ENCODE peak calls at places on chromosomes 5 and 9, in four cellular contexts. One of them, this sample, is unnamed.
A peak's percentile ranks its signal among the peaks of the same experiment; 100 is the strongest.

GRCh38 chr9:89413963-89414638 is 83.8 kb downstream of the SEMA4D start:
- DNase-seq in activated T-cell treated with anti-CD3 and anti-CD28 coated beads for 1 hour: no peak
- DNase-seq in stimulated activated CD4-positive, alpha-beta T cell treated with anti-CD3 and anti-CD28 coated beads, TNF-alpha, amount 100 ng/mL, for 24 hours: no peak
- DNase-seq in RWPE1: no peak
- DNase-seq in this sample: no peak

GRCh38 chr9:93041108-93041802 is 17.2 kb upstream of the SUSD3 start:
- DNase-seq in activated T-cell treated with anti-CD3 and anti-CD28 coated beads for 1 hour: no peak
- DNase-seq in stimulated activated CD4-positive, alpha-beta T cell treated with anti-CD3 and anti-CD28 coated beads, TNF-alpha, amount 100 ng/mL, for 24 hours: no peak
- DNase-seq in RWPE1: peak; percentile 46
- DNase-seq in this sample: no peak

GRCh38 chr5:135234242-135235000 is 164.6 kb downstream of the MACROH2A1 start:
- DNase-seq in activated T-cell treated with anti-CD3 and anti-CD28 coated beads for 1 hour: no peak
- DNase-seq in stimulated activated CD4-positive, alpha-beta T cell treated with anti-CD3 and anti-CD28 coated beads, TNF-alpha, amount 100 ng/mL, for 24 hours: no peak
- DNase-seq in RWPE1: no peak
- DNase-seq in this sample: no peak

GRCh38 chr5:9156282-9156681 is 389.6 kb downstream of the SEMA5A start:
- DNase-seq in activated T-cell treated with anti-CD3 and anti-CD28 coated beads for 1 hour: no peak
- DNase-seq in stimulated activated CD4-positive, alpha-beta T cell treated with anti-CD3 and anti-CD28 coated beads, TNF-alpha, amount 100 ng/mL, for 24 hours: no peak
- DNase-seq in RWPE1: peak; percentile 8
- DNase-seq in this sample: peak; percentile 33

GRCh38 chr5:52856564-52856963 is 68.8 kb downstream of the ITGA1 start:
- DNase-seq in activated T-cell treated with anti-CD3 and anti-CD28 coated beads for 1 hour: no peak
- DNase-seq in stimulated activated CD4-positive, alpha-beta T cell treated with anti-CD3 and anti-CD28 coated beads, TNF-alpha, amount 100 ng/mL, for 24 hours: no peak
- DNase-seq in RWPE1: no peak
- DNase-seq in this sample: no peak

GRCh38 chr9:124415102-124415851 is at the start of gene PSMB7:
- DNase-seq in activated T-cell treated with anti-CD3 and anti-CD28 coated beads for 1 hour: peak; percentile 96
- DNase-seq in stimulated activated CD4-positive, alpha-beta T cell treated with anti-CD3 and anti-CD28 coated beads, TNF-alpha, amount 100 ng/mL, for 24 hours: peak; percentile 97
- DNase-seq in RWPE1: peak; percentile 99
- DNase-seq in this sample: peak; percentile 93

GRCh38 chr9:135221951-135222631 is 134.6 kb downstream of the OLFM1 start:
- DNase-seq in activated T-cell treated with anti-CD3 and anti-CD28 coated beads for 1 hour: no peak
- DNase-seq in stimulated activated CD4-positive, alpha-beta T cell treated with anti-CD3 and anti-CD28 coated beads, TNF-alpha, amount 100 ng/mL, for 24 hours: no peak
- DNase-seq in RWPE1: no peak
- DNase-seq in this sample: no peak

GRCh38 chr9:90942555-90942954 is 140.9 kb downstream of the SYK start:
- DNase-seq in activated T-cell treated with anti-CD3 and anti-CD28 coated beads for 1 hour: no peak
- DNase-seq in stimulated activated CD4-positive, alpha-beta T cell treated with anti-CD3 and anti-CD28 coated beads, TNF-alpha, amount 100 ng/mL, for 24 hours: no peak
- DNase-seq in RWPE1: peak; percentile 99
- DNase-seq in this sample: no peak

GRCh38 chr5:79202076-79202475 is 33.9 kb upstream of the JMY start:
- DNase-seq in activated T-cell treated with anti-CD3 and anti-CD28 coated beads for 1 hour: no peak
- DNase-seq in stimulated activated CD4-positive, alpha-beta T cell treated with anti-CD3 and anti-CD28 coated beads, TNF-alpha, amount 100 ng/mL, for 24 hours: no peak
- DNase-seq in RWPE1: peak; percentile 88
- DNase-seq in this sample: no peak

GRCh38 chr9:28212979-28213378 is 639.7 kb upstream of the C9orf72 start:
- DNase-seq in activated T-cell treated with anti-CD3 and anti-CD28 coated beads for 1 hour: no peak
- DNase-seq in stimulated activated CD4-positive, alpha-beta T cell treated with anti-CD3 and anti-CD28 coated beads, TNF-alpha, amount 100 ng/mL, for 24 hours: no peak
- DNase-seq in RWPE1: peak; percentile 74
- DNase-seq in this sample: no peak

GRCh38 chr5:160649304-160649703 is 202.7 kb downstream of the ATP10B start:
- DNase-seq in activated T-cell treated with anti-CD3 and anti-CD28 coated beads for 1 hour: no peak
- DNase-seq in stimulated activated CD4-positive, alpha-beta T cell treated with anti-CD3 and anti-CD28 coated beads, TNF-alpha, amount 100 ng/mL, for 24 hours: no peak
- DNase-seq in RWPE1: peak; percentile 26
- DNase-seq in this sample: no peak

GRCh38 chr5:135135530-135136201 is 101.6 kb upstream of the PITX1 start:
- DNase-seq in activated T-cell treated with anti-CD3 and anti-CD28 coated beads for 1 hour: no peak
- DNase-seq in stimulated activated CD4-positive, alpha-beta T cell treated with anti-CD3 and anti-CD28 coated beads, TNF-alpha, amount 100 ng/mL, for 24 hours: no peak
- DNase-seq in RWPE1: peak; percentile 74
- DNase-seq in this sample: no peak

GRCh38 chr5:168174376-168174775 is 117.1 kb upstream of the WWC1 start:
- DNase-seq in activated T-cell treated with anti-CD3 and anti-CD28 coated beads for 1 hour: no peak
- DNase-seq in stimulated activated CD4-positive, alpha-beta T cell treated with anti-CD3 and anti-CD28 coated beads, TNF-alpha, amount 100 ng/mL, for 24 hours: no peak
- DNase-seq in RWPE1: no peak
- DNase-seq in this sample: no peak

GRCh38 chr5:96626956-96627355 is 35.2 kb upstream of the CAST start:
- DNase-seq in activated T-cell treated with anti-CD3 and anti-CD28 coated beads for 1 hour: no peak
- DNase-seq in stimulated activated CD4-positive, alpha-beta T cell treated with anti-CD3 and anti-CD28 coated beads, TNF-alpha, amount 100 ng/mL, for 24 hours: no peak
- DNase-seq in RWPE1: no peak
- DNase-seq in this sample: no peak

GRCh38 chr9:125993423-125993935 is 246.3 kb downstream of the PBX3 start:
- DNase-seq in activated T-cell treated with anti-CD3 and anti-CD28 coated beads for 1 hour: no peak
- DNase-seq in stimulated activated CD4-positive, alpha-beta T cell treated with anti-CD3 and anti-CD28 coated beads, TNF-alpha, amount 100 ng/mL, for 24 hours: no peak
- DNase-seq in RWPE1: no peak
- DNase-seq in this sample: no peak

GRCh38 chr9:6584881-6585597 is 60.5 kb downstream of the GLDC start:
- DNase-seq in activated T-cell treated with anti-CD3 and anti-CD28 coated beads for 1 hour: no peak
- DNase-seq in stimulated activated CD4-positive, alpha-beta T cell treated with anti-CD3 and anti-CD28 coated beads, TNF-alpha, amount 100 ng/mL, for 24 hours: no peak
- DNase-seq in RWPE1: no peak
- DNase-seq in this sample: peak; percentile 39

GRCh38 chr5:72849546-72849945 is 33.1 kb downstream of the TNPO1 start:
- DNase-seq in activated T-cell treated with anti-CD3 and anti-CD28 coated beads for 1 hour: no peak
- DNase-seq in stimulated activated CD4-positive, alpha-beta T cell treated with anti-CD3 and anti-CD28 coated beads, TNF-alpha, amount 100 ng/mL, for 24 hours: no peak
- DNase-seq in RWPE1: no peak
- DNase-seq in this sample: no peak

GRCh38 chr5:125023673-125024072 is 277.2 kb upstream of the ZNF608 start:
- DNase-seq in activated T-cell treated with anti-CD3 and anti-CD28 coated beads for 1 hour: no peak
- DNase-seq in stimulated activated CD4-positive, alpha-beta T cell treated with anti-CD3 and anti-CD28 coated beads, TNF-alpha, amount 100 ng/mL, for 24 hours: no peak
- DNase-seq in RWPE1: peak; percentile 45
- DNase-seq in this sample: no peak

GRCh38 chr5:9537223-9538141 is 8.4 kb downstream of the SEMA5A start:
- DNase-seq in activated T-cell treated with anti-CD3 and anti-CD28 coated beads for 1 hour: no peak
- DNase-seq in stimulated activated CD4-positive, alpha-beta T cell treated with anti-CD3 and anti-CD28 coated beads, TNF-alpha, amount 100 ng/mL, for 24 hours: no peak
- DNase-seq in RWPE1: no peak
- DNase-seq in this sample: no peak

GRCh38 chr9:133342083-133342406 is 5.9 kb downstream of the MED22 start:
- DNase-seq in activated T-cell treated with anti-CD3 and anti-CD28 coated beads for 1 hour: no peak
- DNase-seq in stimulated activated CD4-positive, alpha-beta T cell treated with anti-CD3 and anti-CD28 coated beads, TNF-alpha, amount 100 ng/mL, for 24 hours: no peak
- DNase-seq in RWPE1: no peak
- DNase-seq in this sample: no peak

GRCh38 chr5:36323926-36324781 is 22.5 kb upstream of the RANBP3L start:
- DNase-seq in activated T-cell treated with anti-CD3 and anti-CD28 coated beads for 1 hour: no peak
- DNase-seq in stimulated activated CD4-positive, alpha-beta T cell treated with anti-CD3 and anti-CD28 coated beads, TNF-alpha, amount 100 ng/mL, for 24 hours: no peak
- DNase-seq in RWPE1: no peak
- DNase-seq in this sample: no peak

GRCh38 chr9:37596504-37596903 is 4.1 kb upstream of the TOMM5 start:
- DNase-seq in activated T-cell treated with anti-CD3 and anti-CD28 coated beads for 1 hour: no peak
- DNase-seq in stimulated activated CD4-positive, alpha-beta T cell treated with anti-CD3 and anti-CD28 coated beads, TNF-alpha, amount 100 ng/mL, for 24 hours: no peak
- DNase-seq in RWPE1: peak; percentile 30
- DNase-seq in this sample: no peak

GRCh38 chr9:111924281-111924680 is 27.7 kb downstream of the UGCG start:
- DNase-seq in activated T-cell treated with anti-CD3 and anti-CD28 coated beads for 1 hour: no peak
- DNase-seq in stimulated activated CD4-positive, alpha-beta T cell treated with anti-CD3 and anti-CD28 coated beads, TNF-alpha, amount 100 ng/mL, for 24 hours: no peak
- DNase-seq in RWPE1: no peak
- DNase-seq in this sample: no peak

GRCh38 chr5:5523066-5523505 is 100.6 kb downstream of the ICE1 start:
- DNase-seq in activated T-cell treated with anti-CD3 and anti-CD28 coated beads for 1 hour: no peak
- DNase-seq in stimulated activated CD4-positive, alpha-beta T cell treated with anti-CD3 and anti-CD28 coated beads, TNF-alpha, amount 100 ng/mL, for 24 hours: no peak
- DNase-seq in RWPE1: no peak
- DNase-seq in this sample: peak; percentile 36

GRCh38 chr9:89702401-89702800 is 97.6 kb downstream of the GADD45G start:
- DNase-seq in activated T-cell treated with anti-CD3 and anti-CD28 coated beads for 1 hour: no peak
- DNase-seq in stimulated activated CD4-positive, alpha-beta T cell treated with anti-CD3 and anti-CD28 coated beads, TNF-alpha, amount 100 ng/mL, for 24 hours: no peak
- DNase-seq in RWPE1: no peak
- DNase-seq in this sample: no peak

GRCh38 chr5:5695266-5695665 is 272.8 kb downstream of the ICE1 start:
- DNase-seq in activated T-cell treated with anti-CD3 and anti-CD28 coated beads for 1 hour: no peak
- DNase-seq in stimulated activated CD4-positive, alpha-beta T cell treated with anti-CD3 and anti-CD28 coated beads, TNF-alpha, amount 100 ng/mL, for 24 hours: no peak
- DNase-seq in RWPE1: no peak
- DNase-seq in this sample: no peak

GRCh38 chr9:106869458-106869857 is 6.5 kb downstream of the ZNF462 start:
- DNase-seq in activated T-cell treated with anti-CD3 and anti-CD28 coated beads for 1 hour: no peak
- DNase-seq in stimulated activated CD4-positive, alpha-beta T cell treated with anti-CD3 and anti-CD28 coated beads, TNF-alpha, amount 100 ng/mL, for 24 hours: no peak
- DNase-seq in RWPE1: no peak
- DNase-seq in this sample: no peak

GRCh38 chr9:35385042-35385441 is 104.9 kb upstream of the RUSC2 start:
- DNase-seq in activated T-cell treated with anti-CD3 and anti-CD28 coated beads for 1 hour: no peak
- DNase-seq in stimulated activated CD4-positive, alpha-beta T cell treated with anti-CD3 and anti-CD28 coated beads, TNF-alpha, amount 100 ng/mL, for 24 hours: no peak
- DNase-seq in RWPE1: no peak
- DNase-seq in this sample: no peak

GRCh38 chr5:111259636-111260035 is 35.5 kb downstream of the CAMK4 start:
- DNase-seq in activated T-cell treated with anti-CD3 and anti-CD28 coated beads for 1 hour: no peak
- DNase-seq in stimulated activated CD4-positive, alpha-beta T cell treated with anti-CD3 and anti-CD28 coated beads, TNF-alpha, amount 100 ng/mL, for 24 hours: no peak
- DNase-seq in RWPE1: peak; percentile 16
- DNase-seq in this sample: no peak

GRCh38 chr5:37921452-37921851 is 81.6 kb upstream of the GDNF start:
- DNase-seq in activated T-cell treated with anti-CD3 and anti-CD28 coated beads for 1 hour: no peak
- DNase-seq in stimulated activated CD4-positive, alpha-beta T cell treated with anti-CD3 and anti-CD28 coated beads, TNF-alpha, amount 100 ng/mL, for 24 hours: no peak
- DNase-seq in RWPE1: no peak
- DNase-seq in this sample: no peak

GRCh38 chr9:131722260-131722659 is 17.6 kb downstream of the RAPGEF1 start:
- DNase-seq in activated T-cell treated with anti-CD3 and anti-CD28 coated beads for 1 hour: no peak
- DNase-seq in stimulated activated CD4-positive, alpha-beta T cell treated with anti-CD3 and anti-CD28 coated beads, TNF-alpha, amount 100 ng/mL, for 24 hours: no peak
- DNase-seq in RWPE1: no peak
- DNase-seq in this sample: no peak

GRCh38 chr9:130090915-130091314 is 37.2 kb downstream of the GPR107 start:
- DNase-seq in activated T-cell treated with anti-CD3 and anti-CD28 coated beads for 1 hour: no peak
- DNase-seq in stimulated activated CD4-positive, alpha-beta T cell treated with anti-CD3 and anti-CD28 coated beads, TNF-alpha, amount 100 ng/mL, for 24 hours: no peak
- DNase-seq in RWPE1: no peak
- DNase-seq in this sample: no peak

GRCh38 chr5:132760601-132761317 is 13.5 kb downstream of the CCNI2 start:
- DNase-seq in activated T-cell treated with anti-CD3 and anti-CD28 coated beads for 1 hour: no peak
- DNase-seq in stimulated activated CD4-positive, alpha-beta T cell treated with anti-CD3 and anti-CD28 coated beads, TNF-alpha, amount 100 ng/mL, for 24 hours: no peak
- DNase-seq in RWPE1: no peak
- DNase-seq in this sample: no peak

GRCh38 chr9:133333566-133333965 is 2.4 kb downstream of the SURF6 start:
- DNase-seq in activated T-cell treated with anti-CD3 and anti-CD28 coated beads for 1 hour: no peak
- DNase-seq in stimulated activated CD4-positive, alpha-beta T cell treated with anti-CD3 and anti-CD28 coated beads, TNF-alpha, amount 100 ng/mL, for 24 hours: no peak
- DNase-seq in RWPE1: no peak
- DNase-seq in this sample: no peak